ENCODE peak calls at places on chromosome 6, in four cellular contexts. R, K, E and P are unnamed samples.

GRCh38 chr6:16851044-16851540 is 89.8 kb upstream of the ATXN1 start:
- DNase-seq in E (peak), R (peak), K (no peak), P (no peak)

GRCh38 chr6:41733707-41734665 is 1.4 kb downstream of the TFEB start:
- DNase-seq in E (peak), R (peak), K (peak), P (peak)

GRCh38 chr6:25898289-25898977 is 24.4 kb upstream of the SLC17A3 start:
- DNase-seq in K (no peak), E (no peak), R (no peak), P (no peak)

GRCh38 chr6:25053875-25054371 is 118.2 kb upstream of the RIPOR2 start:
- DNase-seq in R (peak), E (peak), K (no peak), P (peak)

GRCh38 chr6:148440877-148441453 is 98.3 kb downstream of the SASH1 start:
- DNase-seq in K (no peak), E (peak), R (peak), P (no peak)

GRCh38 chr6:4641461-4641860 is 134.7 kb upstream of the CDYL start:
- DNase-seq in R (no peak), K (no peak), E (no peak), P (no peak)

GRCh38 chr6:139175389-139175788 is 40.5 kb downstream of the HECA start:
- DNase-seq in R (no peak), E (no peak), K (no peak), P (no peak)

GRCh38 chr6:2118136-2118535 is 127.3 kb downstream of the GMDS start:
- DNase-seq in E (no peak), R (no peak), K (no peak), P (no peak)

GRCh38 chr6:24933868-24934401 is 1.8 kb downstream of the RIPOR2 start:
- DNase-seq in K (no peak), R (peak), E (peak), P (peak)

GRCh38 chr6:156396068-156396771 is 381.0 kb upstream of the ARID1B start:
- DNase-seq in R (no peak), K (no peak), E (no peak), P (peak)

GRCh38 chr6:136235233-136235564 is 14.9 kb downstream of the MTFR2 start:
- DNase-seq in E (peak), K (no peak), R (no peak), P (no peak)

GRCh38 chr6:125829433-125829832 is 38.7 kb downstream of the NCOA7 start:
- DNase-seq in E (no peak), K (no peak), R (no peak), P (peak)